ENCODE peak calls at places on chromosomes 16 and 17, in nine cellular contexts. Y is activated T-cell treated with anti-CD3 and anti-CD28 coated beads, Interleukin-2, amount 50 U/mL, for 72 hours; P is iPS-NIHi11; U is DMS153; J is GM23338; Q is activated CD4-positive, alpha-beta memory T cell treated with anti-CD3 and anti-CD28 coated beads, Interleukin-2, amount 10 ng/mL, durations not matched to agents 7 days and 5 days; N is amniotic epithelial cell; K is A673; Z is upper lobe of right lung. G is an unnamed sample.

GRCh38 chr16:57529324-57530103 is 6.9 kb downstream of the CCDC102A start:
- DNase-seq in P (no peak), Q (no peak), K (no peak), Y (no peak), Z (peak), N (no peak), U (no peak), J (peak), G (peak)

GRCh38 chr17:64736804-64737492 is 74.8 kb upstream of the SMURF2 start:
- DNase-seq in K (peak), U (no peak), P (peak), Z (no peak), Q (peak), N (peak), Y (peak), J (peak), G (no peak)

GRCh38 chr16:58511933-58512815 is 3.1 kb upstream of the SETD6 start:
- DNase-seq in U (no peak), Z (peak), N (peak), J (peak), Y (peak), Q (peak), P (peak), K (peak), G (peak)

GRCh38 chr16:58025351-58026138 is at the start of gene MMP15:
- DNase-seq in Q (peak), K (peak), J (peak), N (peak), Z (peak), P (peak), U (peak), Y (peak), G (peak)

GRCh38 chr16:46733319-46733830 is 14.8 kb downstream of the MYLK3 start:
- DNase-seq in Z (no peak), J (no peak), Y (no peak), K (no peak), U (no peak), Q (no peak), P (no peak), N (no peak), G (peak)

GRCh38 chr16:67873435-67874146 is 739 bp downstream of the EDC4 start:
- DNase-seq in N (no peak), K (no peak), Q (no peak), Z (no peak), P (no peak), U (no peak), Y (no peak), J (peak), G (no peak)

GRCh38 chr17:31511583-31511982 is 120.1 kb downstream of the RAB11FIP4 start:
- DNase-seq in U (no peak), Q (no peak), Z (no peak), P (no peak), N (no peak), J (no peak), K (no peak), Y (no peak), G (no peak)

GRCh38 chr16:49478107-49478506 is 104.5 kb downstream of the C16orf78 start:
- DNase-seq in J (no peak), P (no peak), U (no peak), Q (no peak), K (no peak), Y (no peak), N (no peak), Z (peak), G (peak)

GRCh38 chr17:50263293-50264262 is 10.7 kb upstream of the TMEM92 start:
- DNase-seq in Q (peak), J (peak), P (no peak), Z (peak), K (no peak), N (no peak), Y (no peak), U (no peak), G (peak)

GRCh38 chr17:43935204-43935925 is 6.9 kb downstream of the PPY start:
- DNase-seq in Q (no peak), N (no peak), P (no peak), J (no peak), U (no peak), K (no peak), Y (no peak), Z (no peak), G (no peak)